ENCODE peak calls at places on chromosomes 6 and 20, in four cellular contexts. F, L, H and B are unnamed samples.

GRCh38 chr6:30829639-30830250 is 54.6 kb upstream of the DDR1 start:
- DNase-seq in H (no peak), L (no peak), F (no peak), B (no peak)

GRCh38 chr20:19605759-19606158 is 152.3 kb upstream of the RIN2 start:
- DNase-seq in H (no peak), F (no peak), L (no peak), B (no peak)

GRCh38 chr6:126067080-126067479 is 80.7 kb downstream of the TRMT11 start:
- DNase-seq in F (no peak), L (no peak), H (no peak), B (no peak)

GRCh38 chr6:30515967-30516753 is 26.9 kb downstream of the HLA-E start:
- DNase-seq in H (peak), L (peak), F (peak), B (peak)

GRCh38 chr6:41646026-41646795 is 7.9 kb downstream of the MDFI start:
- DNase-seq in H (no peak), L (no peak), F (no peak), B (no peak)

GRCh38 chr6:119799633-119800032 is 450.1 kb upstream of the MAN1A1 start:
- DNase-seq in L (no peak), F (no peak), H (no peak), B (no peak)

GRCh38 chr6:134379086-134379485 is 61.2 kb upstream of the SGK1 start:
- DNase-seq in L (peak), H (no peak), F (no peak), B (no peak)

GRCh38 chr6:170166511-170167122 is 124.3 kb downstream of the DLL1 start:
- DNase-seq in F (no peak), H (no peak), L (no peak), B (no peak)

GRCh38 chr6:109695468-109695867 is 4.4 kb downstream of the FIG4 start:
- DNase-seq in H (no peak), L (no peak), F (peak), B (no peak)

GRCh38 chr20:62633571-62634329 is 8.6 kb upstream of the SLCO4A1 start:
- DNase-seq in H (no peak), F (no peak), L (no peak), B (no peak)

GRCh38 chr6:14723535-14724086 is 522.3 kb upstream of the JARID2 start:
- DNase-seq in L (no peak), F (no peak), H (no peak), B (no peak)

GRCh38 chr6:154653385-154653784 is 79.8 kb upstream of the SCAF8 start:
- DNase-seq in H (no peak), L (no peak), F (no peak), B (no peak)

GRCh38 chr20:32484221-32485125 is 100.7 kb downstream of the NOL4L start:
- DNase-seq in F (no peak), L (no peak), H (peak), B (peak)

GRCh38 chr6:128527375-128527774 is 7.0 kb upstream of the PTPRK start:
- DNase-seq in L (no peak), H (no peak), F (no peak), B (no peak)

GRCh38 chr20:57020364-57020763 is 246.1 kb downstream of the BMP7 start:
- DNase-seq in H (no peak), F (no peak), L (no peak), B (no peak)

DNA sequence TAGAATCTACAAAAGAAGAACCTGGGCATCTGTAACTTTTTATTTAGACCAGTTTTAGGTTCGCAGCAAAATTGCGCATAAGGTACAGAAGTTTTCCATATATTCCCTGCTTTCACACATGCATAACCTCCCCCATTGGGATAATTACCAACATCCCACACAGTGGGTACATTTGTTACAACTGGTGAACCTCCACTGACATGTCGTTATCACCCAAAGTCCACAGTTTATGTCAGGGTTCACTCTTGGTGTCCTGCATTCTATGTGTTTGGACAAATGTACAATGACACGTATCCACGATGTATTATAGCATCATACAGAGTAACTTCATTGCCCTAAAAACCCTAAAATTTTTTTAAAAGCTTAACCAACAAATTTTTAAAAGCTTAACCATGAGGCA is 109.7 kb downstream of the SMLR1 start:
- DNase-seq in H (no peak), L (no peak), F (no peak), B (no peak)
- TF ChIP-seq SPI1 in H (no peak), L (no peak), F (no peak), B (no peak)

GRCh38 chr20:23631226-23631822 is 6.4 kb downstream of the CST3 start:
- DNase-seq in L (no peak), F (no peak), H (no peak), B (no peak)
- TF ChIP-seq SPI1 in L (no peak), F (no peak), H (no peak), B (no peak)

GRCh38 chr6:114167583-114168576 is 174.9 kb downstream of the HS3ST5 start:
- DNase-seq in F (no peak), H (no peak), L (no peak), B (no peak)
- TF ChIP-seq SPI1 in F (no peak), H (no peak), L (no peak), B (no peak)

DNA sequence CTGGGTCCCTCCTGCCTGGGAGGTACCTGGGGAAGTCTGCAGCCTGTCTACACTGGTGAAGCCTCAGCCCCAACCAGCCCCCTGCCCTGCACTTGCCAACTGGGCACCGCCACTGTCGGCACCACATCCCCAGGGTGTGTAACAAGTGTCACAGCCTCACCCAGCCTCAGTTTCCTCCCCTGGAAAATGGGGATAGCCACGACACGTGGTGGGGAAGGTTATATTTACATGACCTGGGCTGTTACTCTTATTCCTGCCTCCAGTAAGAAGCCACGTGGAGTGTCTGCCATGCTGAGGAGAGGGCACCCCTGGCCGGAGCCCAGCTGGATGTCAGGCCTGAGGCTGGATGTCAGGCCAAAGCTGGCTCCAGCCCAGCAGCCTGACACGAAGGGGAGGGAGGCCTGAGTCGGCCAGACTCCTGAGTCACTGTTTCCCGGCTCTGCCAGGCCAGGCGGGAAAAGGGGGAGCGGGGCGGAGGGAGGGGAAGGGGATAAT is 44.9 kb downstream of the SNAI1 start:
- DNase-seq in F (no peak), H (no peak), L (no peak), B (no peak)
- TF ChIP-seq SPI1 in F (no peak), H (no peak), L (no peak), B (no peak)